ENCODE peak calls at places on chromosomes 3 and 15, in five cellular contexts. K is A549, P is K562, D is GM12878, U is HepG2. L is an unnamed sample.

GRCh38 chr3:52053307-52054304 is 2.8 kb downstream of the DUSP7 start:
- DNase-seq in P (no peak), K (no peak), U (no peak), D (peak), L (no peak)

GRCh38 chr3:159260049-159260662 is 458.3 kb downstream of the MFSD1 start:
- DNase-seq in P (peak), D (no peak), U (peak), K (peak), L (peak)

GRCh38 chr3:129890125-129890524 is 3.4 kb downstream of the TMCC1 start:
- DNase-seq in K (no peak), P (no peak), U (peak), D (peak), L (no peak)

GRCh38 chr3:51974963-51975856 is at the start of gene ABHD14A:
- DNase-seq in K (peak), U (peak), P (peak), D (no peak), L (peak)

GRCh38 chr15:69893863-69894262 is 203.9 kb downstream of the TLE3 start:
- DNase-seq in D (no peak), P (peak), U (no peak), K (no peak), L (peak)

GRCh38 chr15:36126194-36126593 is 453.2 kb upstream of the CDIN1 start:
- DNase-seq in D (no peak), P (no peak), U (no peak), K (no peak), L (no peak)

GRCh38 chr15:43095243-43095642 is 10.6 kb downstream of the UBR1 start:
- DNase-seq in D (no peak), P (no peak), K (no peak), U (no peak), L (no peak)

GRCh38 chr3:196219194-196219969 is 3.0 kb downstream of the SLC51A start:
- DNase-seq in D (peak), U (no peak), K (no peak), P (no peak), L (peak)

GRCh38 chr15:73886717-73887345 is 13.5 kb downstream of the TBC1D21 start:
- DNase-seq in K (no peak), P (no peak), D (no peak), U (no peak), L (no peak)

GRCh38 chr3:58609990-58610389 is 32.8 kb upstream of the FAM107A start:
- DNase-seq in K (no peak), D (peak), U (no peak), P (no peak), L (no peak)

GRCh38 chr3:42692667-42693529 is 7.6 kb downstream of the KLHL40 start:
- DNase-seq in D (no peak), P (no peak), K (no peak), U (no peak), L (no peak)

GRCh38 chr15:39908186-39908585 is 11.9 kb downstream of the GPR176 start:
- DNase-seq in D (no peak), P (no peak), U (no peak), K (no peak), L (no peak)

GRCh38 chr3:37987751-37988179 is 2.8 kb upstream of the VILL start:
- DNase-seq in D (no peak), U (no peak), K (no peak), P (no peak), L (no peak)

GRCh38 chr15:81784751-81785150 is 261.1 kb downstream of the MEX3B start:
- DNase-seq in P (no peak), D (no peak), U (no peak), K (no peak), L (no peak)

GRCh38 chr15:97995192-97995591 is 34.7 kb downstream of the ARRDC4 start:
- DNase-seq in P (no peak), D (no peak), U (no peak), K (no peak), L (no peak)

GRCh38 chr15:93829115-93829849 is 402.1 kb upstream of the MCTP2 start:
- DNase-seq in U (no peak), P (no peak), K (peak), D (no peak), L (no peak)

GRCh38 chr3:129549006-129549800 is 6.2 kb downstream of the H1-8 start:
- DNase-seq in P (no peak), D (no peak), K (peak), U (no peak), L (no peak)

GRCh38 chr3:149339931-149340309 is 6.5 kb upstream of the TM4SF18 start:
- DNase-seq in P (no peak), K (peak), U (peak), D (no peak), L (peak)

GRCh38 chr3:195905970-195906864 is 2.1 kb downstream of the TNK2 start:
- DNase-seq in U (no peak), P (no peak), D (no peak), K (no peak), L (no peak)

GRCh38 chr3:182973047-182973446 is 7.3 kb downstream of the DCUN1D1 start:
- DNase-seq in U (no peak), P (no peak), D (no peak), K (no peak), L (no peak)

GRCh38 chr3:140177943-140178342 is 243.0 kb downstream of the CLSTN2 start:
- DNase-seq in P (no peak), D (no peak), K (no peak), U (no peak), L (no peak)
- TF ChIP-seq JUNB in P (no peak), D (no peak), K (no peak), U (no peak), L (no peak)

GRCh38 chr3:171461087-171461917 is 1.1 kb upstream of the TNIK start:
- DNase-seq in D (no peak), U (no peak), P (no peak), K (peak), L (no peak)
- H3K27ac ChIP-seq in D (peak), U (no peak), P (peak), K (peak), L (peak)

GRCh38 chr3:17025594-17026139 is 140.9 kb downstream of the PLCL2 start:
- DNase-seq in D (no peak), U (no peak), K (no peak), P (no peak), L (no peak)
- TF ChIP-seq JUNB in D (no peak), U (no peak), K (no peak), P (no peak), L (no peak)

DNA sequence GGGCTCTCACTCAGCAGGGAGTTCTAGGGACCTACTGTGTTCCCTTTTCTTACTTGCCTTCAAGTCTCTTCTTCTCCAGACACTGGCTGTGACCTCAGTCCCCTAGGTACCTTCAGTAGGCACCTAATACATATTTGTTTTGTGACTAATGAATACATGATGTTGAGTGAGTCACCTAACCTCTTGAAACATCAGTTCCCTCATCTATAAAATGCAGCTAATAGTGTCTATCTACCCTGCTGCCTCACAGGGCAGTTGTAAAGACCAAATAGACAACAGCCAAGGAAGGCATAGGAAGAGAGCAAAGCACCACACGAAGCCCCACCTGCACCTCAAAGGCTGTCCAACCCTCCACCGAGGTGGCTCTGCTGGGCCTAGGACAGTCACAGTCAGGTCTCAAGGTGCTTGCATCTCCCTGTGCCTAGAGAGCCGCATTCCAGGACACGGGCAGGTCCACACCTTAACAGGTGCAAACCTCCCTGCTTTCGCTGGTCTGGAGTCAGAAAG is 29.1 kb downstream of the DAPK2 start:
- DNase-seq in P (no peak), D (no peak), K (peak), U (peak), L (no peak)
- H3K27ac ChIP-seq in P (no peak), D (no peak), K (peak), U (no peak), L (no peak)

GRCh38 chr3:177522051-177522450 is 324.8 kb upstream of the TBL1XR1 start:
- DNase-seq in D (no peak), K (no peak), U (peak), P (no peak), L (no peak)
- TF ChIP-seq JUNB in D (no peak), K (no peak), U (no peak), P (no peak), L (no peak)

L was measured in GM23338.